ENCODE peak calls at places on chromosomes 3 and 15, in five cellular contexts. Y is MM.1S; C is retina; V is activated naive CD4-positive, alpha-beta T cell treated with anti-CD3 and anti-CD28 coated beads, Interleukin-2, amount 50 U/mL, for 72 hours; J is brain pericyte. L is an unnamed sample.
A peak's percentile ranks its signal among the peaks of the same experiment; 100 is the strongest.

GRCh38 chr3:51687472-51688205 is 16.6 kb downstream of the TEX264 start:
- DNase-seq in Y (no peak), C (no peak), V (no peak), J (no peak), L (no peak)

GRCh38 chr3:129622933-129623332 is 16.5 kb upstream of the PLXND1 start:
- DNase-seq in Y (no peak), C (no peak), V (no peak), J (no peak), L (no peak)

GRCh38 chr3:177294221-177294620 is 96.9 kb upstream of the TBL1XR1 start:
- DNase-seq in Y (no peak), C (no peak), V (no peak), J (no peak), L (no peak)

GRCh38 chr3:179098388-179099077 is 26.9 kb upstream of the ZMAT3 start:
- DNase-seq in Y (no peak), C (no peak), V (no peak), J (no peak), L (no peak)

GRCh38 chr3:78258798-78259197 is 1218.9 kb downstream of the ROBO2 start:
- DNase-seq in Y (no peak), C (no peak), V (no peak), J (no peak), L (no peak)

GRCh38 chr3:134366928-134367352 is 7.3 kb downstream of the AMOTL2 start:
- DNase-seq in Y (no peak), C (peak; percentile 37), V (no peak), J (no peak), L (no peak)

GRCh38 chr15:51876169-51876568 is 46.7 kb downstream of the TMOD3 start:
- DNase-seq in Y (no peak), C (no peak), V (no peak), J (no peak), L (no peak)

GRCh38 chr3:72068621-72069020 is 283.7 kb upstream of the PROK2 start:
- DNase-seq in Y (no peak), C (no peak), V (no peak), J (no peak), L (no peak)

GRCh38 chr3:79297242-79297641 is 470.6 kb downstream of the ROBO1 start:
- DNase-seq in Y (no peak), C (no peak), V (no peak), J (peak; percentile 79), L (peak; percentile 66)

GRCh38 chr15:35358824-35359223 is 187.1 kb downstream of the DPH6 start:
- DNase-seq in Y (no peak), C (no peak), V (no peak), J (no peak), L (no peak)

GRCh38 chr3:65577875-65578274 is 460.8 kb downstream of the MAGI1 start:
- DNase-seq in Y (no peak), C (peak; percentile 33), V (no peak), J (no peak), L (no peak)

GRCh38 chr3:119184083-119184482 is 10.7 kb downstream of the UPK1B start:
- DNase-seq in Y (no peak), C (no peak), V (no peak), J (no peak), L (no peak)

GRCh38 chr3:47193871-47194859 is 30.3 kb upstream of the SETD2 start:
- DNase-seq in Y (no peak), C (no peak), V (no peak), J (no peak), L (no peak)

GRCh38 chr3:49602877-49603411 is 48.7 kb downstream of the BSN start:
- DNase-seq in Y (no peak), C (no peak), V (peak; percentile 66), J (no peak), L (no peak)